ENCODE peak calls at places on chromosomes 4 and X, in seven cellular contexts. G is pancreas; H is vagina; K is GM23248; T is PC-3; N is CD8-positive, alpha-beta T cell; Z is neural progenitor cell. E is an unnamed sample.

GRCh38 chrX:63746715-63747114 is 38.3 kb downstream of the ARHGEF9 start:
- DNase-seq in K (no peak), H (no peak), T (no peak), Z (no peak), G (no peak), N (no peak), E (no peak)

GRCh38 chr4:137960371-137961050 is 281.6 kb downstream of the SLC7A11 start:
- DNase-seq in Z (no peak), H (no peak), G (no peak), N (no peak), T (peak; percentile 76), K (peak; percentile 79), E (no peak)

GRCh38 chrX:46577116-46578005 is 3.8 kb downstream of the CHST7 start:
- DNase-seq in K (peak; percentile 74), G (no peak), T (peak; percentile 59), Z (no peak), N (no peak), H (no peak), E (no peak)

GRCh38 chr4:114642173-114642780 is 43.7 kb downstream of the UGT8 start:
- DNase-seq in G (no peak), K (no peak), H (no peak), Z (no peak), T (no peak), N (no peak), E (no peak)

GRCh38 chr4:137968956-137969709 is 273.0 kb downstream of the SLC7A11 start:
- DNase-seq in N (no peak), K (peak; percentile 68), Z (no peak), H (no peak), T (no peak), G (no peak), E (no peak)

GRCh38 chr4:57090099-57090498 is 20.1 kb downstream of the IGFBP7 start:
- DNase-seq in G (no peak), T (no peak), Z (no peak), H (no peak), K (no peak), N (no peak), E (no peak)

GRCh38 chrX:40267334-40268118 is 169.8 kb upstream of the BCOR start:
- DNase-seq in G (no peak), N (no peak), K (peak; percentile 31), Z (no peak), T (no peak), H (no peak), E (no peak)

GRCh38 chr4:86544313-86544966 is 49.7 kb upstream of the PTPN13 start:
- DNase-seq in T (no peak), H (no peak), K (no peak), G (no peak), N (no peak), Z (no peak), E (no peak)

GRCh38 chr4:2217726-2218125 is 24.2 kb downstream of the HAUS3 start:
- DNase-seq in H (no peak), G (no peak), Z (no peak), N (no peak), T (peak; percentile 85), K (peak; percentile 51), E (no peak)

GRCh38 chr4:77861500-77861899 is 1.1 kb upstream of the MRPL1 start:
- DNase-seq in Z (no peak), T (no peak), N (no peak), H (no peak), G (no peak), K (peak; percentile 37), E (no peak)

GRCh38 chr4:185469539-185470154 is 1.9 kb downstream of the CCDC110 start:
- DNase-seq in H (no peak), K (no peak), T (no peak), N (no peak), Z (no peak), G (no peak), E (no peak)

GRCh38 chr4:100190643-100191600 is 654 bp upstream of the DDIT4L start:
- DNase-seq in T (no peak), N (no peak), Z (peak; percentile 59), H (no peak), K (peak; percentile 73), G (no peak), E (peak; percentile 9)

GRCh38 chr4:45120163-45120562 is 393.8 kb upstream of the GNPDA2 start:
- DNase-seq in N (no peak), Z (no peak), G (no peak), K (no peak), H (no peak), T (no peak), E (no peak)

GRCh38 chrX:132651411-132652086 is 162.7 kb upstream of the MBNL3 start:
- DNase-seq in Z (no peak), G (no peak), N (no peak), K (peak; percentile 56), H (peak; percentile 42), T (peak; percentile 24), E (no peak)

GRCh38 chrX:24426921-24427746 is 38.0 kb upstream of the PDK3 start:
- DNase-seq in Z (no peak), K (no peak), N (no peak), G (no peak), T (no peak), H (peak; percentile 80), E (no peak)

GRCh38 chr4:2065106-2065930 is 6.2 kb downstream of the NAT8L start:
- DNase-seq in G (no peak), K (no peak), T (no peak), Z (no peak), H (no peak), N (no peak), E (no peak)

GRCh38 chr4:7394184-7394575 is 40.5 kb downstream of the PSAPL1 start:
- DNase-seq in T (no peak), H (no peak), N (peak; percentile 7), G (no peak), Z (no peak), K (no peak), E (no peak)

GRCh38 chrX:136780241-136780640 is 491 bp downstream of the ARHGEF6 start:
- DNase-seq in G (no peak), T (no peak), N (no peak), K (peak; percentile 6), H (no peak), Z (no peak), E (no peak)
- H3K4me3 ChIP-seq in G (peak overlapping the region; percentile 17), T (peak overlapping the region; percentile 58), N (peak overlapping the region; percentile 67), K (peak overlapping the region; percentile 70), H (peak overlapping the region; percentile 33), Z (no peak overlapping the region), E (peak overlapping the region; percentile 56)

GRCh38 chrX:71626576-71626975 is 8.3 kb upstream of the CXCR3 start:
- DNase-seq in K (no peak), N (no peak), G (no peak), T (no peak), H (no peak), Z (no peak), E (no peak)

GRCh38 chrX:71627588-71628404 is 9.5 kb upstream of the CXCR3 start:
- DNase-seq in K (no peak), H (no peak), G (no peak), T (no peak), N (no peak), Z (no peak), E (no peak)

GRCh38 chrX:71632923-71633657 is 14.8 kb upstream of the CXCR3 start:
- DNase-seq in N (no peak), G (no peak), Z (no peak), K (no peak), T (no peak), H (no peak), E (no peak)

GRCh38 chrX:71625471-71625870 is 7.2 kb upstream of the CXCR3 start:
- DNase-seq in K (no peak), H (no peak), T (no peak), Z (no peak), G (no peak), N (no peak), E (no peak)

DNA sequence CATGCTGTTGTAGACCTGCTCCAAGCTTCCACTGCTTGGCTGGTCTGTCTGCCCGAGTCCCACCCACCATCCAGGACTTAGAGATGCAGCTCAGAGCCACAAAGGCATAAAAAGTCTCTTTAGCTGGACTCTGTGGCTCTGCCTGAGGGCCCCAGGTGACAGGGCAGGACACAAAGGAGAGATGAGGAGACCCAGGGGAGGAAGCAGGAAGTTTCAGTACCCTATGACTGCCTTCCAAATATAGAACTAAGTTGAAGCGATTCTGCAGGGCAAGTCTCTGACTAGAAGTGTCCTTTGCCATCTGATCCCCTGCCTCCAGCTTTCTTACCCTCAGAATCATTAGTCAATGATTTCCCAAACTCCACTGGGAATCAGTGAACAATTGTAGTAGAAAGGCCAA is 11.2 kb upstream of the CXCR3 start:
- DNase-seq in N (no peak), K (no peak), H (no peak), G (no peak), T (no peak), Z (no peak), E (no peak)
- H3K4me1 ChIP-seq in N (peaks cover 9% of the 10 kb centered on the region), K (no peaks in the 10 kb centered on the region), H (no peaks in the 10 kb centered on the region), G (no peaks in the 10 kb centered on the region), T (no peaks in the 10 kb centered on the region), Z (no peaks in the 10 kb centered on the region), E (peaks cover 2% of the 10 kb centered on the region)

DNA sequence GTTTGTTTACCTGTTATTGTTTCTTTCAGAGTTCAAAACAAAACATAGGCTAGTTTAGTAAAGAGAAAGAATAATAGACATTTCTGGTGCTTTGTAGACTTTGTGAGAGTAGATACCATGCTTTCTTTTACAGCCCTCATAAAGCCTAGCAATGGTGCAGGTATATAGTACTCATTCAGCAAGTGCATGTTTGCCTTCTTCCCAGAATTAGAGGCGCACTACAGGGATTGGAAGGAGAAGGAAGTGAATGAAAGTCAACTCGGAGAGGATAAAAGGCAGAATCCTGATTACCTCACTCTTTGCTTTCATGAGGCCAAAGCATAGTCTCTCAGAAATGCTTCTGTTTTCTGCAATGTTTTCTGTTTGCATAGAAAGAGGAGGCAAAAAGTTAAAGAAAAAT is 43.1 kb upstream of the FHDC1 start:
- DNase-seq in N (no peak), H (no peak), T (no peak), G (no peak), K (no peak), Z (no peak), E (no peak)
- H3K27ac ChIP-seq in N (no peak overlapping the region), H (no peak overlapping the region), T (no peak overlapping the region), G (no peak overlapping the region), K (no peak overlapping the region), Z (no peak overlapping the region), E (no peak overlapping the region)

GRCh38 chr4:20383283-20383682 is 131.6 kb downstream of the SLIT2 start:
- DNase-seq in H (no peak), N (no peak), T (peak; percentile 30), Z (no peak), G (no peak), K (no peak), E (no peak)

GRCh38 chr4:20386906-20387305 is 135.2 kb downstream of the SLIT2 start:
- DNase-seq in N (no peak), K (no peak), T (no peak), H (no peak), Z (no peak), G (no peak), E (no peak)

GRCh38 chr4:20386001-20386740 is 134.5 kb downstream of the SLIT2 start:
- DNase-seq in Z (no peak), K (no peak), G (no peak), T (no peak), N (no peak), H (no peak), E (no peak)

GRCh38 chr4:20384456-20384855 is 132.8 kb downstream of the SLIT2 start:
- DNase-seq in T (no peak), G (no peak), Z (no peak), N (no peak), K (no peak), H (no peak), E (no peak)

DNA sequence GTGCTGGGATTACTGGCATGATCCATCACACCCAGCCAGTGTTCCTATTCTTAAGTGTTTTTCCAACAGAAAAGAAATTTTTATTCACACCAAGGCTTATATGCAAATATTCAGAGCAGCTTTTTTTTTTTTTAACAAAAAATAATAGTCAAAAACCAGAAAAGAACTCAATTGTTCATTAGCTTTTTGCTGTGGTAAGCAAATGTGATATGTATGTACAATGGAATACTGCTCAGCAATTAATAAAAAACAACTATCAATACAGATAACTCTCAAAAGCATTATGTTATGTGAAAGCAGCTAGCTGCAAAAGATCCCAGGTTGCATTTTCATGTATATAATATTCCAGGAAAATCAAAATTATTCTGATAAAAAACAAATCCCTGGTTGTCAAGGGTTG is 132.3 kb downstream of the SLIT2 start:
- DNase-seq in H (no peak), Z (no peak), N (no peak), K (no peak), T (no peak), G (no peak), E (no peak)
- H3K4me3 ChIP-seq in H (no peak overlapping the region), Z (no peak overlapping the region), N (no peak overlapping the region), K (no peak overlapping the region), T (no peak overlapping the region), G (no peak overlapping the region), E (no peak overlapping the region)

E was measured in right cardiac atrium.